ENCODE peak calls at places on chromosomes 12 and 14, in five cellular contexts. G is stomach; Y is CD4-positive, CD25-positive, alpha-beta regulatory T cell; N is HepG2; I is CD4-positive, alpha-beta T cell. U is an unnamed sample.

GRCh38 chr12:103334447-103334846 is 161.3 kb downstream of the C12orf42 start:
- DNase-seq in G (no peak), Y (no peak), N (no peak), I (no peak), U (no peak)

GRCh38 chr12:3492868-3493224 is 1.8 kb downstream of the PRMT8 start:
- DNase-seq in G (no peak), Y (no peak), N (no peak), I (no peak), U (no peak)

GRCh38 chr12:42482086-42482819 is 107.3 kb downstream of the PRICKLE1 start:
- DNase-seq in G (peak; percentile 72), Y (no peak), N (peak; percentile 3), I (no peak), U (no peak)

GRCh38 chr14:58297412-58297761 is 968 bp upstream of the ARID4A start:
- DNase-seq in G (peak; percentile 33), Y (no peak), N (no peak), I (no peak), U (no peak)

GRCh38 chr12:56989866-56990610 is 16.3 kb downstream of the ZBTB39 start:
- DNase-seq in G (no peak), Y (no peak), N (no peak), I (no peak), U (no peak)

GRCh38 chr12:111151441-111151840 is 217.5 kb downstream of the PHETA1 start:
- DNase-seq in G (no peak), Y (no peak), N (no peak), I (no peak), U (no peak)

GRCh38 chr12:116418551-116418950 is 140.6 kb upstream of the MAP1LC3B2 start:
- DNase-seq in G (no peak), Y (no peak), N (no peak), I (no peak), U (no peak)

GRCh38 chr14:105088812-105089745 is 23.8 kb upstream of the GPR132 start:
- DNase-seq in G (peak; percentile 22), Y (no peak), N (no peak), I (no peak), U (no peak)

GRCh38 chr12:122064780-122065588 is 13.6 kb upstream of the MLXIP start:
- DNase-seq in G (no peak), Y (no peak), N (peak; percentile 69), I (no peak), U (peak; percentile 23)

GRCh38 chr14:44613061-44613712 is 106.1 kb upstream of the FSCB start:
- DNase-seq in G (no peak), Y (no peak), N (no peak), I (no peak), U (no peak)

GRCh38 chr12:118238888-118239287 is 103.0 kb downstream of the PEBP1 start:
- DNase-seq in G (no peak), Y (no peak), N (no peak), I (no peak), U (no peak)

GRCh38 chr12:13206560-13206897 is 10.0 kb downstream of the EMP1 start:
- DNase-seq in G (no peak), Y (no peak), N (no peak), I (no peak), U (no peak)

GRCh38 chr14:99521176-99522024 is 40.2 kb downstream of the CCNK start:
- DNase-seq in G (no peak), Y (no peak), N (no peak), I (peak; percentile 1), U (no peak)

GRCh38 chr12:55687746-55688145 is 20.0 kb downstream of the ITGA7 start:
- DNase-seq in G (no peak), Y (no peak), N (no peak), I (no peak), U (no peak)

GRCh38 chr14:88986146-88986841 is 161.8 kb downstream of the TTC8 start:
- DNase-seq in G (no peak), Y (no peak), N (no peak), I (no peak), U (no peak)

GRCh38 chr14:84998216-84998615 is 531.7 kb upstream of the FLRT2 start:
- DNase-seq in G (no peak), Y (no peak), N (no peak), I (no peak), U (no peak)

GRCh38 chr14:91354979-91355685 is 62.5 kb downstream of the CCDC88C start:
- DNase-seq in G (no peak), Y (no peak), N (no peak), I (peak; percentile 35), U (no peak)

GRCh38 chr12:95624544-95624943 is 73.3 kb upstream of the USP44 start:
- DNase-seq in G (peak; percentile 36), Y (no peak), N (peak; percentile 28), I (no peak), U (no peak)

GRCh38 chr14:89853976-89854693 is 100.4 kb downstream of the EFCAB11 start:
- DNase-seq in G (no peak), Y (no peak), N (no peak), I (no peak), U (no peak)

GRCh38 chr12:7542813-7543212 is 39.2 kb upstream of the CD163 start:
- DNase-seq in G (no peak), Y (no peak), N (no peak), I (no peak), U (no peak)

GRCh38 chr14:90830931-90831701 is 14.9 kb upstream of the TTC7B start:
- DNase-seq in G (no peak), Y (no peak), N (no peak), I (no peak), U (no peak)

GRCh38 chr12:66541446-66541845 is 137.4 kb downstream of the GRIP1 start:
- DNase-seq in G (no peak), Y (no peak), N (no peak), I (no peak), U (no peak)

GRCh38 chr12:573226-573625 is 90.0 kb downstream of the NINJ2 start:
- DNase-seq in G (peak; percentile 11), Y (no peak), N (no peak), I (no peak), U (no peak)

GRCh38 chr12:84070311-84070710 is 842.3 kb downstream of the SLC6A15 start:
- DNase-seq in G (no peak), Y (no peak), N (no peak), I (no peak), U (no peak)

GRCh38 chr12:54016478-54016964 is 7.7 kb downstream of the HOXC8 start:
- DNase-seq in G (no peak), Y (no peak), N (no peak), I (no peak), U (no peak)

GRCh38 chr12:29543036-29543435 is 45.5 kb upstream of the OVCH1 start:
- DNase-seq in G (no peak), Y (no peak), N (no peak), I (no peak), U (no peak)

GRCh38 chr14:60590907-60591510 is 58.3 kb downstream of the SIX1 start:
- DNase-seq in G (no peak), Y (peak; percentile 12), N (no peak), I (no peak), U (no peak)

GRCh38 chr14:31294736-31295398 is 87.3 kb upstream of the HECTD1 start:
- DNase-seq in G (no peak), Y (no peak), N (no peak), I (no peak), U (no peak)

GRCh38 chr14:101358320-101358569 is 203.1 kb upstream of the DIO3 start:
- DNase-seq in G (no peak), Y (no peak), N (no peak), I (no peak), U (no peak)

GRCh38 chr12:68001486-68002466 is 12.5 kb downstream of the IFNG-AS1 start:
- DNase-seq in G (no peak), Y (peak; percentile 21), N (no peak), I (no peak), U (no peak)

GRCh38 chr12:49507139-49507538 is 31.7 kb upstream of the KCNH3 start:
- DNase-seq in G (no peak), Y (no peak), N (no peak), I (no peak), U (no peak)

GRCh38 chr12:64747681-64748080 is 11.5 kb downstream of the GNS start:
- DNase-seq in G (no peak), Y (no peak), N (no peak), I (no peak), U (no peak)
- H3K27ac ChIP-seq in G (no peak overlapping the region), Y (no peak overlapping the region), N (no peak overlapping the region), I (no peak overlapping the region), U (no peak overlapping the region)

GRCh38 chr12:44847403-44847802 is 28.7 kb downstream of the NELL2 start:
- DNase-seq in G (no peak), Y (no peak), N (no peak), I (no peak), U (no peak)

GRCh38 chr12:44846826-44847225 is 29.3 kb downstream of the NELL2 start:
- DNase-seq in G (no peak), Y (no peak), N (no peak), I (no peak), U (no peak)

GRCh38 chr12:44837114-44837800 is 38.9 kb downstream of the NELL2 start:
- DNase-seq in G (no peak), Y (no peak), N (no peak), I (no peak), U (no peak)

GRCh38 chr12:44839785-44840184 is 36.3 kb downstream of the NELL2 start:
- DNase-seq in G (no peak), Y (no peak), N (no peak), I (no peak), U (no peak)

GRCh38 chr12:44842669-44843068 is 33.4 kb downstream of the NELL2 start:
- DNase-seq in G (no peak), Y (no peak), N (no peak), I (no peak), U (no peak)
- H3K27ac ChIP-seq in G (no peak overlapping the region), Y (no peak overlapping the region), N (no peak overlapping the region), I (no peak overlapping the region), U (no peak overlapping the region)

GRCh38 chr12:16349132-16349463 is 1.7 kb downstream of the MGST1 start:
- DNase-seq in G (peak; percentile 73), Y (no peak), N (peak; percentile 81), I (no peak), U (no peak)

GRCh38 chr12:16352481-16352880 is 5.0 kb downstream of the MGST1 start:
- DNase-seq in G (no peak), Y (no peak), N (no peak), I (no peak), U (no peak)

GRCh38 chr12:16347391-16348298 is at the start of gene MGST1:
- DNase-seq in G (peak; percentile 79), Y (no peak), N (peak; percentile 77), I (no peak), U (no peak)

GRCh38 chr12:16348435-16349131 is 1.1 kb downstream of the MGST1 start:
- DNase-seq in G (no peak), Y (no peak), N (no peak), I (no peak), U (no peak)

DNA sequence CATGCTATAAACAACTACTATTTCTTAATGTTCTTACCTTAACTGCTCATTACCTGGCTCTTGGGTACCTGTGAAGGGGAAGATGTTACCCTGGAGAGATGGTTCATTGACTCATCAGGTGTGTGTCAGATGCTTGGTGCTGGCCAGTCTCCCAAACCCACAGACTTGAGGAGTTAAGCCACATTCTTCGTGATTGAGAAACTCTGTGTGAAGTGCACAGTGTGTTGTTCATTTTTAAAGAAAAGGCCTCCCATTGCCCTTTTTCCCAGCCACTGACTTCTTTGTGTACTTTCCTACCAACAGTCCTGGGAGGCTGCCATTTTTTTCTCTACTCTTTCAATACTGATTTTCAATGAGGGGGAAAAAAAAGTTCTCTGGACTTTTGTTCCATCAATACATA is 3.2 kb downstream of the MGST1 start:
- DNase-seq in G (no peak), Y (no peak), N (peak; percentile 28), I (no peak), U (no peak)
- H3K27ac ChIP-seq in G (no peak overlapping the region), Y (no peak overlapping the region), N (peak overlapping the region; percentile 10), I (no peak overlapping the region), U (peak overlapping the region; percentile 74)

GRCh38 chr12:109120557-109120956 is 4.2 kb downstream of the ACACB start:
- DNase-seq in G (no peak), Y (no peak), N (no peak), I (no peak), U (no peak)
- H3K27ac ChIP-seq in G (peak overlapping the region; percentile 93), Y (no peak overlapping the region), N (no peak overlapping the region), I (no peak overlapping the region), U (no peak overlapping the region)

U was measured in caudate nucleus.